ENCODE peak calls at places on chromosomes 16 and 17, in seven cellular contexts. Z, C, O, X, F, J and K are unnamed samples.

GRCh38 chr17:27339836-27340550 is 46.1 kb downstream of the WSB1 start:
- DNase-seq in F (no peak), C (peak), J (no peak), X (no peak), O (no peak), Z (no peak), K (peak)

GRCh38 chr17:80474231-80474932 is 2.0 kb downstream of the NPTX1 start:
- DNase-seq in C (peak), J (no peak), O (peak), X (peak), F (peak), Z (peak), K (no peak)

GRCh38 chr17:38583833-38584349 is 21.9 kb downstream of the SRCIN1 start:
- DNase-seq in O (no peak), C (no peak), F (no peak), J (no peak), X (no peak), Z (no peak), K (no peak)

GRCh38 chr17:74339537-74340195 is 13.6 kb downstream of the KIF19 start:
- DNase-seq in X (no peak), C (no peak), F (no peak), O (no peak), J (no peak), Z (no peak), K (no peak)

GRCh38 chr16:49158029-49158642 is 123.5 kb downstream of the CBLN1 start:
- DNase-seq in C (peak), F (no peak), O (no peak), J (peak), Z (peak), X (peak), K (no peak)

GRCh38 chr16:8777217-8777616 is 20.2 kb downstream of the TMEM186 start:
- DNase-seq in J (no peak), C (no peak), F (no peak), X (no peak), Z (no peak), O (no peak), K (no peak)

GRCh38 chr16:72875291-72876036 is 172.5 kb downstream of the ZFHX3 start:
- DNase-seq in F (no peak), O (peak), Z (peak), J (no peak), C (no peak), X (no peak), K (no peak)

GRCh38 chr17:7464081-7464480 is 15.3 kb downstream of the ZBTB4 start:
- DNase-seq in C (no peak), Z (no peak), F (no peak), O (no peak), X (no peak), J (no peak), K (no peak)

GRCh38 chr16:22855231-22855630 is 41.3 kb downstream of the HS3ST2 start:
- DNase-seq in Z (no peak), J (no peak), O (no peak), X (no peak), F (no peak), C (no peak), K (no peak)

GRCh38 chr17:77601054-77601979 is 357.2 kb upstream of the TNRC6C start:
- DNase-seq in O (no peak), Z (no peak), J (no peak), X (no peak), F (no peak), C (no peak), K (no peak)

GRCh38 chr17:14940946-14941280 is 324.2 kb downstream of the PMP22 start:
- DNase-seq in J (no peak), O (no peak), Z (no peak), C (no peak), X (no peak), F (no peak), K (no peak)

GRCh38 chr16:19382887-19383816 is 34.5 kb upstream of the TMC5 start:
- DNase-seq in O (no peak), F (no peak), X (no peak), Z (no peak), C (no peak), J (no peak), K (no peak)

GRCh38 chr17:8314797-8315739 is 5.0 kb downstream of the ARHGEF15 start:
- DNase-seq in O (no peak), X (no peak), C (no peak), J (no peak), Z (no peak), F (no peak), K (no peak)

GRCh38 chr16:28130099-28131088 is 66.9 kb upstream of the GSG1L start:
- DNase-seq in C (no peak), O (no peak), Z (peak), F (no peak), X (no peak), J (no peak), K (no peak)

GRCh38 chr16:17768257-17768656 is 297.5 kb upstream of the XYLT1 start:
- DNase-seq in F (no peak), Z (peak), J (no peak), O (no peak), C (no peak), X (peak), K (no peak)

GRCh38 chr17:13540546-13540945 is 61.2 kb downstream of the HS3ST3A1 start:
- DNase-seq in F (no peak), X (no peak), Z (no peak), O (no peak), J (no peak), C (no peak), K (no peak)
- H3K4me3 ChIP-seq in F (no peak), X (no peak), Z (peak), O (no peak), J (no peak), C (no peak), K (no peak)

GRCh38 chr16:88921603-88921995 is 55.1 kb upstream of the PABPN1L start:
- DNase-seq in O (no peak), X (no peak), J (no peak), Z (no peak), F (no peak), C (no peak), K (no peak)
- H3K4me3 ChIP-seq in O (no peak), X (no peak), J (no peak), Z (no peak), F (no peak), C (no peak), K (no peak)

DNA sequence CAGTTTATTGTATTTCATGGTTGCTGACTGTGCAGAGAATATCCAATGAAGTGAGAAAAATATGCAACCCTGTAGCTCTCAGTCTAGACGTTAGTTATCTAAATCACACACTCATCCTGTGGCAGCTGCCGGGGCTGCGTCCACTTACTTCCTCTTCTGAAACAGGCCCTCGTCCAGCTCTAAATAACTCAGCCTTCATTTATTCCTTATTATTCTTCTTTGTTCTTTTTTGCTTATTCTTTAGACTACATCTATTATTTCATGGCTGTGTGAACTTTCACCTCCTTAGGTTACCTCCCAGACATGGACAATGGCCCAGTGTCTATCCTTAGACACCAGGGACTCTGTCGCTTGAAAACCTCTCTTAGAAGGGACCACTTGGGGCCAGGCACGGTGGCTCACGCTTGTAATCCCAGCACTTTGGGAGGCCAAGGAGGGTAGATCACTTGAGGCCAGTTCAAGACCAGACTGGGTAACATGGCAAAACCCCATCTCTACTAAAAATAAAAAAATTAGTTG is 3.4 kb upstream of the THUMPD1 start:
- DNase-seq in X (no peak), C (no peak), O (no peak), J (no peak), Z (no peak), F (no peak), K (no peak)
- H3K4me3 ChIP-seq in X (no peak), C (no peak), O (no peak), J (no peak), Z (no peak), F (no peak), K (no peak)

DNA sequence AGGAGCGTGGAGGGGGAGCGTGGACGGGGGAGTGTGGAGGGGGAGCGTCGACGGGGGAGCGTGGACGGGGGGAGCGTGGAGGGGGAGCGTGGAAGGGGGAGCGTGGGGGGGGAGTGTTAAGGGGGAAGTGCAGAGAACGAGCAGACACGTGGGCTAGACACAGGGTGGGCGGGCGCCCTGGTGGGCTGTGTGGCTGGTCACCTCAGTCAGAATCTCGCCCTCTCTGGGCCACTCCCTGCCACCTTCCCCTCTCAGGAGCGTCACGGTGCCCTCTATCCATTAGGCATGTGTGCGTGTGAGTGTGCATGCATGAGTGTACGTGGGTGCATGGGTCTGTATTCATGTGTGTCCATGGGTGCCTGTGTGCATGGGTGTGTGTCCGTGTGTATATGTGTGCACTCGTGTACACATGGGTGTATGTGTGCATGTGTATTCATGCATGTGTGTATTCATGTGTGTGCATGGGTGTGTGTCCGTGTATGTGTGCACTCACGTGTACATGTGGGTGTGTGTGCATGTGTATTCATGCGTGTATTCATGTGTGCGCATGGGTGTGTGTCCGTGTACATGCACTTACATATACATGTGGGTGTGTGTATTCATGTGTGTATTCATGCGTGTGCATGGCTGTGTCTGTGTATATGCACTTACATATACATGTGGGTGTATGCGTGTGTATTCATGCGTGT is 49.3 kb upstream of the PABPN1L start:
- DNase-seq in C (no peak), J (no peak), F (no peak), Z (no peak), O (no peak), X (no peak), K (no peak)
- H3K4me3 ChIP-seq in C (no peak), J (no peak), F (no peak), Z (no peak), O (no peak), X (no peak), K (no peak)

GRCh38 chr17:81708739-81709185 is 3.3 kb upstream of the SLC25A10 start:
- DNase-seq in C (no peak), J (no peak), F (no peak), X (no peak), Z (no peak), O (no peak), K (peak)

GRCh38 chr17:81711814-81712467 is at the start of gene SLC25A10:
- DNase-seq in X (peak), C (peak), O (peak), Z (peak), F (peak), J (peak), K (peak)

GRCh38 chr17:81712468-81713003 is 452 bp downstream of the SLC25A10 start:
- DNase-seq in X (peak), O (peak), Z (peak), C (no peak), F (no peak), J (peak), K (no peak)

GRCh38 chr17:81713004-81713555 is 996 bp downstream of the SLC25A10 start:
- DNase-seq in C (no peak), Z (peak), F (no peak), J (no peak), O (no peak), X (no peak), K (no peak)

GRCh38 chr17:81710514-81711308 is 1.4 kb upstream of the SLC25A10 start:
- DNase-seq in F (no peak), J (peak), X (peak), C (no peak), Z (no peak), O (no peak), K (peak)
- H3K4me3 ChIP-seq in F (peak), J (peak), X (no peak), C (peak), Z (peak), O (no peak), K (no peak)

DNA sequence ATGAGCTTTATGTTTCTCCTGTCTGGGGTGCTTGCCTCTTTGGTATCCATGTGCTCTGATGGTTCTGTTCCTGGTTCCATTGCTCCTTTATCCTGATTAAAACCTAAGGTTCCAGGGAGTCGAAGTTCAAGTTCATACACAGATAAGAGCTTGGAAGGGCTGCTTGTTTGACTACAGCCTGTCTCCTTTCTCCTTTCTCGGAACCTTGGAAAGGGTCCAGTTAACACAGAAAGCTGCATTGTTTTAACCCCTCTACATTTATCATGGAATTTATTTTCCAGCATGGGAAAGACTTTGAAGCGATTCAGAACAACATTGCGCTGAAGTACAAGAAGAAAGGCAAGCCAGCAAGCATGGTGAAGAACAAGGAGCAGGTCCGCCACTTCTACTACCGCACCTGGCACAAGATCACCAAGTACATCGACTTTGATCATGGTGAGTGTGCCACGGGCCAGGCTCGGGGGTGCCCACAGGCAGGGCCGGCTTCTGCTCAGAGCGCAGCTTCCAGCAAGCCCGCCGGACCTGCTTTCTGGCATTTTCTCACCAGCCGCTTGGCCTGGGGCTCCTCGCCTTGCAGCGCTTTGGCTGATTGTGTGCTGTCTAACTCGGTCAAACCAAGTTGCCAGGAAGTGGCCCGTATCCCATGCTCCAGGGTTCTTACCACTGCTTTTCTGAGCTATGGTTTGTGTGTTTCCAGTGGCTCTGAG is 19.9 kb downstream of the CRAMP1 start:
- DNase-seq in C (no peak), F (no peak), X (peak), O (no peak), Z (no peak), J (no peak), K (no peak)
- H3K4me3 ChIP-seq in C (no peak), F (no peak), X (no peak), O (no peak), Z (no peak), J (no peak), K (no peak)

GRCh38 chr17:39688945-39689344 is 1.1 kb upstream of the PGAP3 start:
- DNase-seq in J (no peak), C (no peak), Z (no peak), F (no peak), O (no peak), X (no peak), K (no peak)

GRCh38 chr17:39687546-39688474 is at the start of gene PGAP3:
- DNase-seq in J (peak), O (peak), X (peak), F (peak), C (peak), Z (peak), K (peak)

GRCh38 chr17:39684369-39685043 is 3.4 kb downstream of the PGAP3 start:
- DNase-seq in X (no peak), J (no peak), F (no peak), C (no peak), Z (no peak), O (no peak), K (no peak)

GRCh38 chr17:39688475-39688835 is 598 bp upstream of the PGAP3 start:
- DNase-seq in Z (peak), F (no peak), C (no peak), X (no peak), J (no peak), O (no peak), K (no peak)

GRCh38 chr17:39687101-39687545 is 734 bp downstream of the PGAP3 start:
- DNase-seq in J (no peak), Z (no peak), F (no peak), C (no peak), X (no peak), O (no peak), K (no peak)
- H3K4me3 ChIP-seq in J (peak), Z (peak), F (peak), C (peak), X (peak), O (peak), K (peak)

GRCh38 chr17:6071528-6072065 is 1.4 kb downstream of the WSCD1 start:
- DNase-seq in Z (no peak), C (no peak), F (no peak), O (no peak), X (no peak), J (no peak), K (no peak)
- H3K4me3 ChIP-seq in Z (no peak), C (no peak), F (no peak), O (no peak), X (no peak), J (no peak), K (no peak)

DNA sequence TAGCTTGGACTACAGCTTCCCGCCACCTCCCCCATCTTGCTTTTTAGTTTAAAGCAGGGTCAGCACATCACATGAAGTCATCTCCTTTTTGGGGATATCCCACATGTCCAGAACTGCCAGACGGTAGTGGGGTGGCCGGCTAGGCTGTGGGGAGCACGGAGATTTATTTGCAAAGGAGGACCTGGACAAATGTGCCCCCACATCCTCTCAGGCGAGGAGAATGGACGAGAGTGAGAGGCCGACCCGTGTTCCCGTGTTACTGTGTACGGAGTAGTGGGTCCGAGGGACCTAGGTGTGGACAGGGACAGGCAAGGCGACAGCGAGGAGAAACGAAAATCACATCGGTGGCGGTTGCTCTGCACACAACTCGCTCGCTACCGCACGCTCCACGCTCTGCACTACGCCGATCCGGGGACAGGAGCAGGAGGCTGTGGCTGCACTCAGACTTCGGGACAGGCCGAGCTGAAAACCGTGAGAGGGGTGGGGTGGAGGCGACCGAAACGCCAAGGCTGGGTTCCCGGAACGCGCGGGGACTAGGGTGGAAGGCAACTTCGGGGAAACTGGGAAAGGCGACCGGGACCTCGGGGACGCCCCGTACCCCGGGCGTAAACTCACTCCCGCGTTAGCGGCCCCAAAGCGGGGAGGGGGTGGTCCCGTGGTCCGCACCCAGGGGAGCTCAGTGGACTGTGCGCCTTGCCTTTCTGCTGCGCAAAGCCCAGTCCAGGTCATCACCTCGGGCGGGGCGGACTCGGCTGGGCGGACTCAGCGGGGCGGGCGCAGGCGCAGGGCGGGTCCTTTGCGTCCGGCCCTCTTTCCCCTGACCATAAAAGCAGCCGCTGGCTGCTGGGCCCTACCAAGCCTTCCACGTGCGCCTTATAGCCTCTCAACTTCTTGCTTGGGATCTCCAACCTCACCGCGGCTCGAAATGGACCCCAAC is at the start of gene MT1A:
- DNase-seq in Z (peak), O (peak), C (no peak), J (peak), X (peak), F (no peak), K (no peak)
- H3K4me3 ChIP-seq in Z (peak), O (peak), C (no peak), J (peak), X (peak), F (peak), K (no peak)

GRCh38 chr17:83199500-83200201 is 120.2 kb downstream of the METRNL start:
- DNase-seq in F (no peak), C (no peak), Z (no peak), J (no peak), O (no peak), X (no peak), K (peak)

GRCh38 chr17:83198366-83199341 is 119.2 kb downstream of the METRNL start:
- DNase-seq in O (no peak), C (no peak), J (no peak), X (no peak), F (no peak), Z (no peak), K (no peak)

GRCh38 chr17:83201206-83202001 is 122.0 kb downstream of the METRNL start:
- DNase-seq in Z (no peak), F (no peak), J (no peak), C (no peak), X (no peak), O (peak), K (no peak)

GRCh38 chr17:83200746-83201145 is 121.3 kb downstream of the METRNL start:
- DNase-seq in J (no peak), C (no peak), O (no peak), X (no peak), Z (peak), F (no peak), K (no peak)

DNA sequence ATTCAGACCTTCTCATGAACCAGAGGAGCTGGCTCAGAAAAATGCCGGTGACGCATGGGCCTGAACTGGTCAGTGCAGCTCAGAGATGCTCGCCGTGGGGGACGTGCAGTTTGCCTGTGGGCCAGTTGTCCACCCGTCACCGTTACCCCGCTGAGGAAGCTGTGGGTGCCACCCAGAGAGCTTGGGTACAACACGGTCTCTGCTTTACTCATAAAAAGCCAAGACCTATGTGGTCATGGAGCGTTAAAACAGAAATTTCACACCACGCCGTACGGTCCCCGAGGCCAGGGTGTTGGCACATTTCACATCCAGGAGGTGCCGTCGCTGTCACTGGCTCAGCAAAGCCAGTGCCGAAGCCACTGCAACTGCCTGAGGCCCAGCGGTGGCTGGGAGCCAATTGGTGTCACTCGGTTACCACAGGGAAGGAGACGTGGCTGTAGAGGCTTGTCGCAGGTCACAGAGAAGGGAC is 120.9 kb downstream of the METRNL start:
- DNase-seq in O (peak), F (peak), J (no peak), Z (no peak), C (peak), X (no peak), K (peak)
- H3K4me3 ChIP-seq in O (no peak), F (peak), J (no peak), Z (no peak), C (no peak), X (no peak), K (no peak)